ENCODE peak calls at places on chromosomes 7 and 10, in ten cellular contexts. V is activated CD4-positive, alpha-beta T cell treated with anti-CD3 and anti-CD28 coated beads, Interleukin-2, amount 10 ng/mL, durations not matched to agents 7 days and 5 days; T is activated T-cell treated with anti-CD3 and anti-CD28 coated beads for 1 hour; M is brain microvascular endothelial cell; I is Ammon's horn; P is T-cell; S is activated gamma-delta T cell treated with Interleukin-2 at 50 U/mL for 16 hours; Z is stimulated activated CD8-positive, alpha-beta memory T cell treated with anti-CD3 and anti-CD28 coated beads, Interleukin-2, amount 100 ng/mL, for 1 hour; L is NCI-H1436 treated with DMSO at 0.1 percent for 48 hours; A is PC-9. D is an unnamed sample.
A peak's percentile ranks its signal among the peaks of the same experiment; 100 is the strongest.

GRCh38 chr10:75788394-75789205 is 357.2 kb downstream of the LRMDA start:
- DNase-seq in Z (no peak), M (no peak), A (no peak), I (peak; percentile 76), T (no peak), S (no peak), P (no peak), V (no peak), L (no peak), D (no peak)

GRCh38 chr7:129969881-129970446 is 17.2 kb upstream of the UBE2H start:
- DNase-seq in V (no peak), S (no peak), L (no peak), A (peak; percentile 97), I (no peak), P (no peak), Z (no peak), T (no peak), M (peak; percentile 67), D (peak; percentile 42)

GRCh38 chr7:28745351-28745750 is 212.8 kb downstream of the TRIL start:
- DNase-seq in M (no peak), P (no peak), T (no peak), L (no peak), I (no peak), Z (no peak), A (no peak), S (no peak), V (no peak), D (no peak)

GRCh38 chr10:51425431-51425830 is 274.0 kb downstream of the CSTF2T start:
- DNase-seq in T (no peak), M (no peak), L (no peak), I (no peak), P (no peak), S (no peak), V (no peak), A (no peak), Z (no peak), D (peak; percentile 11)

GRCh38 chr7:45890902-45891461 is 2.7 kb downstream of the IGFBP1 start:
- DNase-seq in T (no peak), P (no peak), M (no peak), L (no peak), I (peak; percentile 54), S (no peak), V (no peak), Z (no peak), A (no peak), D (peak; percentile 61)

GRCh38 chr7:157499835-157500153 is 163.0 kb downstream of the DNAJB6 start:
- DNase-seq in S (no peak), T (no peak), M (no peak), I (no peak), L (no peak), A (no peak), Z (no peak), V (no peak), P (no peak), D (no peak)

GRCh38 chr7:44073664-44074348 is 8.4 kb upstream of the PGAM2 start:
- DNase-seq in V (no peak), S (peak; percentile 63), A (peak; percentile 97), M (peak; percentile 55), T (peak; percentile 21), I (peak; percentile 88), P (peak; percentile 54), L (no peak), Z (peak; percentile 40), D (peak; percentile 62)

GRCh38 chr10:28314211-28314610 is 11.3 kb upstream of the MPP7 start:
- DNase-seq in Z (no peak), L (no peak), I (no peak), A (no peak), S (no peak), V (no peak), M (no peak), P (no peak), T (no peak), D (no peak)

GRCh38 chr7:130902755-130903357 is 168.8 kb upstream of the KLF14 start:
- DNase-seq in V (no peak), S (no peak), L (no peak), M (no peak), I (no peak), T (no peak), A (no peak), Z (no peak), P (no peak), D (peak; percentile 70)

D was measured in LHCN-M2.